ENCODE peak calls at places on chromosomes 2 and 18, in ten cellular contexts. One of them, this sample, is unnamed.

GRCh38 chr2:99811544-99811943 is 321.7 kb upstream of the REV1 start:
- DNase-seq in choroid plexus epithelial cell: peak
- DNase-seq in AG04450: peak
- DNase-seq in neural progenitor cell: no peak
- DNase-seq in OCI-LY7: no peak
- DNase-seq in mucosa of descending colon: no peak
- DNase-seq in mammary epithelial cell: peak
- DNase-seq in GM06990: no peak
- DNase-seq in cardiac muscle cell: no peak
- DNase-seq in PC-9: no peak
- DNase-seq in this sample: no peak

GRCh38 chr2:62577994-62578836 is 72.2 kb upstream of the TMEM17 start:
- DNase-seq in choroid plexus epithelial cell: peak
- DNase-seq in PC-9: peak
- DNase-seq in neural progenitor cell: no peak
- DNase-seq in mucosa of descending colon: no peak
- DNase-seq in mammary epithelial cell: peak
- DNase-seq in OCI-LY7: no peak
- DNase-seq in cardiac muscle cell: no peak
- DNase-seq in GM06990: no peak
- DNase-seq in AG04450: peak
- DNase-seq in this sample: peak

GRCh38 chr2:101829429-101829828 is 131.9 kb downstream of the MAP4K4 start:
- DNase-seq in cardiac muscle cell: no peak
- DNase-seq in mucosa of descending colon: no peak
- DNase-seq in PC-9: no peak
- DNase-seq in choroid plexus epithelial cell: peak
- DNase-seq in GM06990: no peak
- DNase-seq in AG04450: no peak
- DNase-seq in neural progenitor cell: no peak
- DNase-seq in OCI-LY7: no peak
- DNase-seq in mammary epithelial cell: no peak
- DNase-seq in this sample: no peak

GRCh38 chr2:233354971-233355574 is 779 bp downstream of the DGKD start:
- DNase-seq in choroid plexus epithelial cell: peak
- DNase-seq in mucosa of descending colon: peak
- DNase-seq in cardiac muscle cell: peak
- DNase-seq in PC-9: peak
- DNase-seq in AG04450: no peak
- DNase-seq in neural progenitor cell: peak
- DNase-seq in GM06990: peak
- DNase-seq in OCI-LY7: peak
- DNase-seq in mammary epithelial cell: peak
- DNase-seq in this sample: no peak

GRCh38 chr2:19797871-19798270 is 103.9 kb downstream of the TTC32 start:
- DNase-seq in choroid plexus epithelial cell: peak
- DNase-seq in AG04450: no peak
- DNase-seq in PC-9: peak
- DNase-seq in mammary epithelial cell: no peak
- DNase-seq in GM06990: no peak
- DNase-seq in OCI-LY7: no peak
- DNase-seq in cardiac muscle cell: no peak
- DNase-seq in neural progenitor cell: no peak
- DNase-seq in mucosa of descending colon: no peak
- DNase-seq in this sample: peak

GRCh38 chr2:63189026-63189425 is 138.4 kb downstream of the OTX1 start:
- DNase-seq in choroid plexus epithelial cell: peak
- DNase-seq in AG04450: peak
- DNase-seq in OCI-LY7: peak
- DNase-seq in mammary epithelial cell: peak
- DNase-seq in cardiac muscle cell: peak
- DNase-seq in mucosa of descending colon: peak
- DNase-seq in GM06990: no peak
- DNase-seq in PC-9: peak
- DNase-seq in neural progenitor cell: peak
- DNase-seq in this sample: peak

GRCh38 chr2:202113571-202114142 is 40.6 kb downstream of the KIAA2012 start:
- DNase-seq in PC-9: no peak
- DNase-seq in choroid plexus epithelial cell: no peak
- DNase-seq in cardiac muscle cell: no peak
- DNase-seq in mammary epithelial cell: peak
- DNase-seq in AG04450: no peak
- DNase-seq in OCI-LY7: no peak
- DNase-seq in GM06990: no peak
- DNase-seq in mucosa of descending colon: no peak
- DNase-seq in neural progenitor cell: no peak
- DNase-seq in this sample: peak

GRCh38 chr2:5549061-5549601 is 143.1 kb upstream of the SOX11 start:
- DNase-seq in mucosa of descending colon: no peak
- DNase-seq in neural progenitor cell: peak
- DNase-seq in PC-9: no peak
- DNase-seq in mammary epithelial cell: no peak
- DNase-seq in GM06990: no peak
- DNase-seq in AG04450: peak
- DNase-seq in cardiac muscle cell: peak
- DNase-seq in OCI-LY7: no peak
- DNase-seq in choroid plexus epithelial cell: peak
- DNase-seq in this sample: no peak

GRCh38 chr2:134819334-134819733 is 19.1 kb upstream of the ACMSD start:
- DNase-seq in mammary epithelial cell: peak
- DNase-seq in OCI-LY7: no peak
- DNase-seq in AG04450: no peak
- DNase-seq in choroid plexus epithelial cell: peak
- DNase-seq in GM06990: no peak
- DNase-seq in mucosa of descending colon: no peak
- DNase-seq in PC-9: no peak
- DNase-seq in cardiac muscle cell: no peak
- DNase-seq in neural progenitor cell: no peak
- DNase-seq in this sample: no peak

GRCh38 chr18:74290831-74291770 is 662 bp downstream of the CYB5A start:
- DNase-seq in PC-9: peak
- DNase-seq in neural progenitor cell: peak
- DNase-seq in choroid plexus epithelial cell: no peak
- DNase-seq in cardiac muscle cell: peak
- DNase-seq in mucosa of descending colon: peak
- DNase-seq in mammary epithelial cell: peak
- DNase-seq in GM06990: peak
- DNase-seq in OCI-LY7: no peak
- DNase-seq in AG04450: no peak
- DNase-seq in this sample: no peak

GRCh38 chr2:235960716-235961640 is 207.2 kb downstream of the GBX2 start:
- DNase-seq in GM06990: no peak
- DNase-seq in OCI-LY7: no peak
- DNase-seq in AG04450: no peak
- DNase-seq in mucosa of descending colon: no peak
- DNase-seq in cardiac muscle cell: no peak
- DNase-seq in neural progenitor cell: no peak
- DNase-seq in choroid plexus epithelial cell: no peak
- DNase-seq in PC-9: no peak
- DNase-seq in mammary epithelial cell: no peak
- DNase-seq in this sample: no peak

GRCh38 chr2:114684404-114684803 is 242.0 kb downstream of the DPP10 start:
- DNase-seq in cardiac muscle cell: no peak
- DNase-seq in mucosa of descending colon: no peak
- DNase-seq in choroid plexus epithelial cell: no peak
- DNase-seq in OCI-LY7: no peak
- DNase-seq in mammary epithelial cell: no peak
- DNase-seq in neural progenitor cell: no peak
- DNase-seq in PC-9: no peak
- DNase-seq in AG04450: no peak
- DNase-seq in GM06990: no peak
- DNase-seq in this sample: no peak

GRCh38 chr18:22974707-22975106 is 41.6 kb downstream of the RBBP8 start:
- DNase-seq in mucosa of descending colon: no peak
- DNase-seq in OCI-LY7: no peak
- DNase-seq in neural progenitor cell: no peak
- DNase-seq in choroid plexus epithelial cell: no peak
- DNase-seq in AG04450: no peak
- DNase-seq in PC-9: no peak
- DNase-seq in cardiac muscle cell: no peak
- DNase-seq in mammary epithelial cell: no peak
- DNase-seq in GM06990: no peak
- DNase-seq in this sample: no peak

GRCh38 chr2:101309211-101309700 is 755 bp upstream of the RNF149 start:
- DNase-seq in AG04450: no peak
- DNase-seq in mammary epithelial cell: no peak
- DNase-seq in OCI-LY7: no peak
- DNase-seq in mucosa of descending colon: no peak
- DNase-seq in GM06990: no peak
- DNase-seq in neural progenitor cell: no peak
- DNase-seq in PC-9: no peak
- DNase-seq in choroid plexus epithelial cell: no peak
- DNase-seq in cardiac muscle cell: no peak
- DNase-seq in this sample: no peak

GRCh38 chr2:40218679-40219078 is 233.2 kb downstream of the SLC8A1 start:
- DNase-seq in neural progenitor cell: no peak
- DNase-seq in GM06990: peak
- DNase-seq in PC-9: peak
- DNase-seq in choroid plexus epithelial cell: no peak
- DNase-seq in OCI-LY7: no peak
- DNase-seq in mammary epithelial cell: peak
- DNase-seq in mucosa of descending colon: peak
- DNase-seq in cardiac muscle cell: no peak
- DNase-seq in AG04450: no peak
- DNase-seq in this sample: no peak

GRCh38 chr2:132550285-132550684 is 119.7 kb downstream of the LYPD1 start:
- DNase-seq in choroid plexus epithelial cell: no peak
- DNase-seq in AG04450: no peak
- DNase-seq in OCI-LY7: no peak
- DNase-seq in cardiac muscle cell: peak
- DNase-seq in mucosa of descending colon: no peak
- DNase-seq in mammary epithelial cell: no peak
- DNase-seq in GM06990: no peak
- DNase-seq in PC-9: no peak
- DNase-seq in neural progenitor cell: no peak
- DNase-seq in this sample: no peak

GRCh38 chr2:224638338-224638823 is 53.2 kb upstream of the CUL3 start:
- DNase-seq in AG04450: no peak
- DNase-seq in mammary epithelial cell: no peak
- DNase-seq in OCI-LY7: peak
- DNase-seq in GM06990: peak
- DNase-seq in choroid plexus epithelial cell: no peak
- DNase-seq in cardiac muscle cell: no peak
- DNase-seq in PC-9: no peak
- DNase-seq in neural progenitor cell: no peak
- DNase-seq in mucosa of descending colon: peak
- DNase-seq in this sample: no peak

GRCh38 chr2:68466778-68467076 is 367 bp downstream of the FBXO48 start:
- DNase-seq in choroid plexus epithelial cell: no peak
- DNase-seq in mammary epithelial cell: no peak
- DNase-seq in neural progenitor cell: no peak
- DNase-seq in mucosa of descending colon: no peak
- DNase-seq in OCI-LY7: no peak
- DNase-seq in cardiac muscle cell: no peak
- DNase-seq in PC-9: no peak
- DNase-seq in GM06990: no peak
- DNase-seq in AG04450: no peak
- DNase-seq in this sample: no peak
- TF ChIP-seq CTCF in choroid plexus epithelial cell: no peak
- TF ChIP-seq CTCF in mammary epithelial cell: no peak
- TF ChIP-seq CTCF in neural progenitor cell: no peak
- TF ChIP-seq CTCF in mucosa of descending colon: no peak
- TF ChIP-seq CTCF in OCI-LY7: no peak
- TF ChIP-seq CTCF in cardiac muscle cell: no peak
- TF ChIP-seq CTCF in PC-9: no peak
- TF ChIP-seq CTCF in GM06990: no peak
- TF ChIP-seq CTCF in AG04450: no peak
- TF ChIP-seq CTCF in this sample: no peak

DNA sequence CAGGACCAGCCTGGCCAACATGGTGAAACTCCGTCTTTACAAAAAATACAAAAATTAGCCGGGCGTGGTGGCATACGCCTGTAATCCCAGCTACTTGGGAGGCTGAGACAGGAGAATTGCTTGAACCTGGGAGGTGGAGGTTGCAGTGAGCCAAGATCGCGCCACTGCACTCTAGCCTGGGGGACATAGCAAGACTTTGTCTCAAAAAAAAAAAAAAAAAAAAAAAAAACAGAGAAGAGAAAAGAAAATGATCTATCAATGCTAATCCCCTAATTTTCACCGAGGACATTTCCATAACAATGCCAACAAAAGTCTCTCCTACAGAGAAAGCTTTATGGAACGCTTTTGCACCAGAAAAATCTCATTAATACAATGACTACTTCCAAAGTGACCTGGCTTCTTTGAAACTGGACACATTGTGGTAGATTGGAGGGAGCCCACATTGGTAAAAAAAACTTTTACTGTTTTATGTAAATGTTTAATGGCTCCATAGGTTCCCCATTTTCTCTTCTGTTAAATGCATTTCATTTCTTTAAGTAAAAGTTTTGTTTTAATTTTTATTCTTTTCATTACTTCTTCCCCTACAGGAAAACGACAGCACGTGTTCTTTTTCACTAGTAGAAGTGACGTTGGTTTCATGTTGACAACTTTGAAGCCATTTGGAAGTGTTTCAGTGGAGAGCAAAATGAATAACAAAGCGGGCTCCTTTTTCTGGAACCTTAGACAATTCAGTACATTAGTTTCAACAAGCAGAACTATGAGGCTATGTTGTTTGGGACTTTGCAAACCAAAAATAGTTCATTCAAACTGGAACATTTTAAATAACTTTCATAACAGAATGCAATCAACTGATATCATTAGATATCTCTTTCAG is 888 bp downstream of the FASTKD2 start:
- DNase-seq in mammary epithelial cell: no peak
- DNase-seq in GM06990: no peak
- DNase-seq in neural progenitor cell: peak
- DNase-seq in OCI-LY7: no peak
- DNase-seq in cardiac muscle cell: no peak
- DNase-seq in PC-9: no peak
- DNase-seq in AG04450: no peak
- DNase-seq in choroid plexus epithelial cell: no peak
- DNase-seq in mucosa of descending colon: no peak
- DNase-seq in this sample: no peak
- H3K4me3 ChIP-seq in mammary epithelial cell: peak
- H3K4me3 ChIP-seq in GM06990: peak
- H3K4me3 ChIP-seq in neural progenitor cell: peak
- H3K4me3 ChIP-seq in OCI-LY7: peak
- H3K4me3 ChIP-seq in cardiac muscle cell: peak
- H3K4me3 ChIP-seq in PC-9: peak
- H3K4me3 ChIP-seq in AG04450: peak
- H3K4me3 ChIP-seq in choroid plexus epithelial cell: peak
- H3K4me3 ChIP-seq in mucosa of descending colon: peak
- H3K4me3 ChIP-seq in this sample: peak

GRCh38 chr2:220165401-220165800 is 538.0 kb downstream of the SLC4A3 start:
- DNase-seq in choroid plexus epithelial cell: no peak
- DNase-seq in neural progenitor cell: peak
- DNase-seq in PC-9: no peak
- DNase-seq in cardiac muscle cell: no peak
- DNase-seq in mucosa of descending colon: peak
- DNase-seq in mammary epithelial cell: no peak
- DNase-seq in OCI-LY7: no peak
- DNase-seq in AG04450: no peak
- DNase-seq in GM06990: no peak
- DNase-seq in this sample: no peak
- TF ChIP-seq CTCF in choroid plexus epithelial cell: peak
- TF ChIP-seq CTCF in neural progenitor cell: peak
- TF ChIP-seq CTCF in PC-9: no peak
- TF ChIP-seq CTCF in cardiac muscle cell: no peak
- TF ChIP-seq CTCF in mucosa of descending colon: no peak
- TF ChIP-seq CTCF in mammary epithelial cell: no peak
- TF ChIP-seq CTCF in OCI-LY7: no peak
- TF ChIP-seq CTCF in AG04450: no peak
- TF ChIP-seq CTCF in GM06990: no peak
- TF ChIP-seq CTCF in this sample: no peak

GRCh38 chr18:57631697-57632096 is 10.1 kb upstream of the NARS1 start:
- DNase-seq in PC-9: no peak
- DNase-seq in OCI-LY7: peak
- DNase-seq in mucosa of descending colon: no peak
- DNase-seq in GM06990: no peak
- DNase-seq in neural progenitor cell: no peak
- DNase-seq in AG04450: no peak
- DNase-seq in choroid plexus epithelial cell: no peak
- DNase-seq in mammary epithelial cell: no peak
- DNase-seq in cardiac muscle cell: no peak
- DNase-seq in this sample: no peak
- H3K4me3 ChIP-seq in PC-9: no peak
- H3K4me3 ChIP-seq in OCI-LY7: peak
- H3K4me3 ChIP-seq in mucosa of descending colon: no peak
- H3K4me3 ChIP-seq in GM06990: no peak
- H3K4me3 ChIP-seq in neural progenitor cell: no peak
- H3K4me3 ChIP-seq in AG04450: no peak
- H3K4me3 ChIP-seq in choroid plexus epithelial cell: no peak
- H3K4me3 ChIP-seq in mammary epithelial cell: no peak
- H3K4me3 ChIP-seq in cardiac muscle cell: no peak
- H3K4me3 ChIP-seq in this sample: no peak

This sample was measured in fibroblast of villous mesenchyme.